ENCODE peak calls at places on chromosome 16, in eight cellular contexts. P is B cell; C is left ventricle myocardium inferior; B is body of pancreas; I is DMS79; L is heart right ventricle; F is GM03348; X is stimulated activated CD8-positive, alpha-beta memory T cell treated with anti-CD3 and anti-CD28 coated beads, Interleukin-2, amount 100 ng/mL, for 1 hour. T is an unnamed sample.

GRCh38 chr16:76653390-76654026 is 376.3 kb downstream of the CNTNAP4 start:
- DNase-seq in L (no peak), C (no peak), P (no peak), X (no peak), B (no peak), I (no peak), F (no peak), T (peak)

GRCh38 chr16:23508589-23509440 is 1.5 kb downstream of the GGA2 start:
- DNase-seq in X (no peak), I (no peak), P (no peak), C (no peak), B (peak), L (no peak), F (peak), T (no peak)

GRCh38 chr16:89155184-89155679 is 16.3 kb upstream of the CDH15 start:
- DNase-seq in C (peak), B (peak), L (peak), I (no peak), F (peak), X (no peak), P (no peak), T (no peak)

GRCh38 chr16:52545544-52546262 is 1.2 kb downstream of the TOX3 start:
- DNase-seq in C (no peak), P (no peak), B (no peak), X (no peak), F (no peak), I (no peak), L (peak), T (no peak)

GRCh38 chr16:10514369-10515055 is 65.9 kb downstream of the EMP2 start:
- DNase-seq in I (no peak), B (peak), X (no peak), C (no peak), F (peak), P (peak), L (no peak), T (peak)

GRCh38 chr16:55955439-55955838 is 80.3 kb upstream of the CES5A start:
- DNase-seq in P (no peak), I (peak), F (no peak), L (no peak), B (no peak), X (no peak), C (no peak), T (no peak)

GRCh38 chr16:84786605-84787302 is 33.0 kb upstream of the CRISPLD2 start:
- DNase-seq in F (no peak), L (no peak), I (no peak), C (no peak), P (no peak), B (peak), X (no peak), T (no peak)

GRCh38 chr16:778447-778846 is 9.7 kb downstream of the RPUSD1 start:
- DNase-seq in F (no peak), B (no peak), C (no peak), L (no peak), P (no peak), I (no peak), X (no peak), T (no peak)

GRCh38 chr16:66057056-66057455 is 309.4 kb upstream of the CDH5 start:
- DNase-seq in L (no peak), P (no peak), I (no peak), F (no peak), B (no peak), X (no peak), C (no peak), T (no peak)

GRCh38 chr16:67456383-67457140 is 24.4 kb downstream of the ATP6V0D1 start:
- DNase-seq in X (no peak), B (peak), L (peak), I (no peak), F (peak), P (no peak), C (peak), T (peak)

GRCh38 chr16:48617711-48618148 is 7.8 kb upstream of the N4BP1 start:
- DNase-seq in F (peak), L (peak), P (no peak), X (no peak), C (peak), I (no peak), B (peak), T (no peak)